ENCODE peak calls at places on chromosomes 2 and 18, in five cellular contexts. One of them, this sample, is unnamed.

GRCh38 chr2:648476-649424 is 28.5 kb downstream of the TMEM18 start:
- DNase-seq in AG10803: no peak
- DNase-seq in heart right ventricle: no peak
- DNase-seq in tibial nerve: no peak
- DNase-seq in nephron progenitor cell: peak
- DNase-seq in this sample: peak

GRCh38 chr2:99698896-99699295 is 209.1 kb upstream of the REV1 start:
- DNase-seq in AG10803: peak
- DNase-seq in tibial nerve: no peak
- DNase-seq in heart right ventricle: no peak
- DNase-seq in nephron progenitor cell: no peak
- DNase-seq in this sample: no peak

GRCh38 chr2:9552491-9553178 is 3.0 kb downstream of the ADAM17 start:
- DNase-seq in heart right ventricle: no peak
- DNase-seq in AG10803: peak
- DNase-seq in tibial nerve: no peak
- DNase-seq in nephron progenitor cell: no peak
- DNase-seq in this sample: no peak

GRCh38 chr18:5455644-5456043 is 88.2 kb downstream of the EPB41L3 start:
- DNase-seq in tibial nerve: no peak
- DNase-seq in heart right ventricle: no peak
- DNase-seq in nephron progenitor cell: no peak
- DNase-seq in AG10803: peak
- DNase-seq in this sample: no peak

GRCh38 chr2:151518802-151519201 is 109.1 kb downstream of the RIF1 start:
- DNase-seq in nephron progenitor cell: no peak
- DNase-seq in heart right ventricle: no peak
- DNase-seq in AG10803: no peak
- DNase-seq in tibial nerve: no peak
- DNase-seq in this sample: no peak

GRCh38 chr2:230754200-230754599 is 41.6 kb downstream of the CAB39 start:
- DNase-seq in nephron progenitor cell: no peak
- DNase-seq in AG10803: no peak
- DNase-seq in tibial nerve: no peak
- DNase-seq in heart right ventricle: no peak
- DNase-seq in this sample: no peak

GRCh38 chr2:112727276-112728028 is 6.6 kb downstream of the NT5DC4 start:
- DNase-seq in AG10803: no peak
- DNase-seq in heart right ventricle: no peak
- DNase-seq in tibial nerve: no peak
- DNase-seq in nephron progenitor cell: no peak
- DNase-seq in this sample: no peak

GRCh38 chr2:233436691-233437438 is 82.6 kb downstream of the DGKD start:
- DNase-seq in AG10803: no peak
- DNase-seq in heart right ventricle: peak
- DNase-seq in tibial nerve: no peak
- DNase-seq in nephron progenitor cell: no peak
- DNase-seq in this sample: no peak

GRCh38 chr2:9214866-9215265 is 8.3 kb downstream of the ASAP2 start:
- DNase-seq in heart right ventricle: no peak
- DNase-seq in tibial nerve: no peak
- DNase-seq in nephron progenitor cell: no peak
- DNase-seq in AG10803: no peak
- DNase-seq in this sample: no peak

GRCh38 chr2:38462121-38462634 is 85.1 kb upstream of the ATL2 start:
- DNase-seq in AG10803: peak
- DNase-seq in tibial nerve: no peak
- DNase-seq in nephron progenitor cell: no peak
- DNase-seq in heart right ventricle: no peak
- DNase-seq in this sample: no peak

GRCh38 chr2:154195644-154196221 is 324.0 kb downstream of the GALNT13 start:
- DNase-seq in AG10803: peak
- DNase-seq in nephron progenitor cell: no peak
- DNase-seq in tibial nerve: no peak
- DNase-seq in heart right ventricle: no peak
- DNase-seq in this sample: no peak

GRCh38 chr2:37654932-37655331 is 16.5 kb downstream of the CDC42EP3 start:
- DNase-seq in heart right ventricle: no peak
- DNase-seq in tibial nerve: no peak
- DNase-seq in nephron progenitor cell: no peak
- DNase-seq in AG10803: no peak
- DNase-seq in this sample: no peak

GRCh38 chr2:144010096-144010495 is 509.8 kb downstream of the ZEB2 start:
- DNase-seq in AG10803: no peak
- DNase-seq in tibial nerve: no peak
- DNase-seq in heart right ventricle: no peak
- DNase-seq in nephron progenitor cell: no peak
- DNase-seq in this sample: no peak

GRCh38 chr2:3738454-3738853 is 35.1 kb downstream of the DCDC2C start:
- DNase-seq in nephron progenitor cell: peak
- DNase-seq in tibial nerve: no peak
- DNase-seq in AG10803: no peak
- DNase-seq in heart right ventricle: no peak
- DNase-seq in this sample: no peak

GRCh38 chr2:242034996-242035814 is 165.7 kb downstream of the RTP5 start:
- DNase-seq in heart right ventricle: no peak
- DNase-seq in nephron progenitor cell: no peak
- DNase-seq in AG10803: no peak
- DNase-seq in tibial nerve: no peak
- DNase-seq in this sample: peak

GRCh38 chr2:239874636-239875356 is 150.3 kb downstream of the NDUFA10 start:
- DNase-seq in tibial nerve: peak
- DNase-seq in nephron progenitor cell: no peak
- DNase-seq in AG10803: no peak
- DNase-seq in heart right ventricle: no peak
- DNase-seq in this sample: no peak

GRCh38 chr2:60319031-60319547 is 234.4 kb downstream of the BCL11A start:
- DNase-seq in tibial nerve: no peak
- DNase-seq in AG10803: no peak
- DNase-seq in heart right ventricle: no peak
- DNase-seq in nephron progenitor cell: no peak
- DNase-seq in this sample: no peak

GRCh38 chr2:126899786-126900185 is 1.1 kb downstream of the TEX51 start:
- DNase-seq in nephron progenitor cell: no peak
- DNase-seq in AG10803: no peak
- DNase-seq in heart right ventricle: no peak
- DNase-seq in tibial nerve: no peak
- DNase-seq in this sample: no peak

GRCh38 chr18:70380915-70381896 is 92.4 kb downstream of the SOCS6 start:
- DNase-seq in tibial nerve: no peak
- DNase-seq in AG10803: no peak
- DNase-seq in nephron progenitor cell: peak
- DNase-seq in heart right ventricle: peak
- DNase-seq in this sample: no peak

GRCh38 chr2:192813341-192813740 is 618.6 kb upstream of the TMEFF2 start:
- DNase-seq in tibial nerve: no peak
- DNase-seq in heart right ventricle: no peak
- DNase-seq in AG10803: no peak
- DNase-seq in nephron progenitor cell: no peak
- DNase-seq in this sample: no peak

GRCh38 chr2:141341444-141341843 is 789.4 kb downstream of the LRP1B start:
- DNase-seq in heart right ventricle: no peak
- DNase-seq in nephron progenitor cell: no peak
- DNase-seq in AG10803: peak
- DNase-seq in tibial nerve: no peak
- DNase-seq in this sample: no peak

GRCh38 chr2:56185101-56185581 is 1.4 kb downstream of the CCDC85A start:
- DNase-seq in nephron progenitor cell: peak
- DNase-seq in AG10803: peak
- DNase-seq in heart right ventricle: peak
- DNase-seq in tibial nerve: peak
- DNase-seq in this sample: no peak

GRCh38 chr2:216663846-216664245 is 30.6 kb downstream of the IGFBP2 start:
- DNase-seq in nephron progenitor cell: no peak
- DNase-seq in tibial nerve: no peak
- DNase-seq in AG10803: no peak
- DNase-seq in heart right ventricle: no peak
- DNase-seq in this sample: no peak

GRCh38 chr2:216663106-216663505 is 29.9 kb downstream of the IGFBP2 start:
- DNase-seq in heart right ventricle: no peak
- DNase-seq in nephron progenitor cell: no peak
- DNase-seq in tibial nerve: no peak
- DNase-seq in AG10803: no peak
- DNase-seq in this sample: no peak

GRCh38 chr2:216660496-216660895 is 27.3 kb downstream of the IGFBP2 start:
- DNase-seq in AG10803: no peak
- DNase-seq in heart right ventricle: no peak
- DNase-seq in nephron progenitor cell: no peak
- DNase-seq in tibial nerve: no peak
- DNase-seq in this sample: no peak

GRCh38 chr2:216661051-216661450 is 27.8 kb downstream of the IGFBP2 start:
- DNase-seq in AG10803: no peak
- DNase-seq in heart right ventricle: no peak
- DNase-seq in tibial nerve: no peak
- DNase-seq in nephron progenitor cell: no peak
- DNase-seq in this sample: no peak

GRCh38 chr2:216661639-216662375 is 28.6 kb downstream of the IGFBP2 start:
- DNase-seq in tibial nerve: no peak
- DNase-seq in nephron progenitor cell: no peak
- DNase-seq in AG10803: peak
- DNase-seq in heart right ventricle: no peak
- DNase-seq in this sample: no peak
- TF ChIP-seq CTCF in tibial nerve: no peak
- TF ChIP-seq CTCF in nephron progenitor cell: no peak
- TF ChIP-seq CTCF in AG10803: peak
- TF ChIP-seq CTCF in heart right ventricle: no peak
- TF ChIP-seq CTCF in this sample: no peak

GRCh38 chr2:43192939-43193651 is 33.3 kb downstream of the ZFP36L2 start:
- DNase-seq in heart right ventricle: no peak
- DNase-seq in AG10803: no peak
- DNase-seq in tibial nerve: no peak
- DNase-seq in nephron progenitor cell: no peak
- DNase-seq in this sample: no peak

GRCh38 chr2:43190305-43191052 is 35.9 kb downstream of the ZFP36L2 start:
- DNase-seq in nephron progenitor cell: no peak
- DNase-seq in AG10803: no peak
- DNase-seq in tibial nerve: no peak
- DNase-seq in heart right ventricle: no peak
- DNase-seq in this sample: no peak

GRCh38 chr2:43193996-43194869 is 32.2 kb downstream of the ZFP36L2 start:
- DNase-seq in heart right ventricle: no peak
- DNase-seq in AG10803: no peak
- DNase-seq in nephron progenitor cell: no peak
- DNase-seq in tibial nerve: no peak
- DNase-seq in this sample: peak

GRCh38 chr2:43193652-43193995 is 32.8 kb downstream of the ZFP36L2 start:
- DNase-seq in nephron progenitor cell: no peak
- DNase-seq in tibial nerve: no peak
- DNase-seq in AG10803: no peak
- DNase-seq in heart right ventricle: no peak
- DNase-seq in this sample: no peak

DNA sequence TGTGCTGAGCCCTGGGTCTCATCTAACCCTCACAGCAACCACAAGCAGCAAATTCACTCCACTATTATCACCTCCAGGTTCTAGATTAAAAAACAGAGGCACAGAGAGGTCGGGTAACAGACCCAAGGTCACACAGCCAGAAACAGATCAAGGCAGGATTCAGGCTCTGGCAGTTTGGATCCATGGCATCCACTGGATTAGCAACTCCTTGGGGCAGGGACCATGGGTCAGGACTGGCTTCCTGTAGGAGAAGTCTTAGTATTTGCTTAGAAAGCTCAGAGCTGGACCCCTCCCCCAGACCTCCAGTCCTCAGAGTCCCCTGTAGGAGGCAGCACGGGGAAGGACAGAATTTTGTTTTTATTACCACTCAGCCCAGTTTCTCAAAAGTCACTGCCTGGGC is 34.4 kb downstream of the ZFP36L2 start:
- DNase-seq in nephron progenitor cell: no peak
- DNase-seq in heart right ventricle: no peak
- DNase-seq in AG10803: no peak
- DNase-seq in tibial nerve: no peak
- DNase-seq in this sample: no peak
- TF ChIP-seq CTCF in nephron progenitor cell: no peak
- TF ChIP-seq CTCF in heart right ventricle: no peak
- TF ChIP-seq CTCF in AG10803: peak
- TF ChIP-seq CTCF in tibial nerve: no peak
- TF ChIP-seq CTCF in this sample: peak

GRCh38 chr2:232075080-232075479 is 113.6 kb downstream of the DIS3L2 start:
- DNase-seq in nephron progenitor cell: no peak
- DNase-seq in heart right ventricle: no peak
- DNase-seq in AG10803: peak
- DNase-seq in tibial nerve: no peak
- DNase-seq in this sample: no peak
- TF ChIP-seq CTCF in nephron progenitor cell: no peak
- TF ChIP-seq CTCF in heart right ventricle: no peak
- TF ChIP-seq CTCF in AG10803: no peak
- TF ChIP-seq CTCF in tibial nerve: no peak
- TF ChIP-seq CTCF in this sample: no peak

GRCh38 chr2:97651114-97651513 is 5.3 kb downstream of the COX5B start:
- DNase-seq in heart right ventricle: no peak
- DNase-seq in tibial nerve: no peak
- DNase-seq in AG10803: no peak
- DNase-seq in nephron progenitor cell: no peak
- DNase-seq in this sample: no peak

GRCh38 chr2:97644023-97644717 is 1.7 kb upstream of the COX5B start:
- DNase-seq in nephron progenitor cell: no peak
- DNase-seq in heart right ventricle: no peak
- DNase-seq in AG10803: no peak
- DNase-seq in tibial nerve: no peak
- DNase-seq in this sample: no peak

GRCh38 chr2:97646977-97647376 is 1.1 kb downstream of the COX5B start:
- DNase-seq in tibial nerve: no peak
- DNase-seq in nephron progenitor cell: no peak
- DNase-seq in AG10803: no peak
- DNase-seq in heart right ventricle: no peak
- DNase-seq in this sample: no peak

GRCh38 chr2:97645112-97645699 is 656 bp upstream of the COX5B start:
- DNase-seq in nephron progenitor cell: peak
- DNase-seq in AG10803: no peak
- DNase-seq in heart right ventricle: no peak
- DNase-seq in tibial nerve: no peak
- DNase-seq in this sample: no peak

DNA sequence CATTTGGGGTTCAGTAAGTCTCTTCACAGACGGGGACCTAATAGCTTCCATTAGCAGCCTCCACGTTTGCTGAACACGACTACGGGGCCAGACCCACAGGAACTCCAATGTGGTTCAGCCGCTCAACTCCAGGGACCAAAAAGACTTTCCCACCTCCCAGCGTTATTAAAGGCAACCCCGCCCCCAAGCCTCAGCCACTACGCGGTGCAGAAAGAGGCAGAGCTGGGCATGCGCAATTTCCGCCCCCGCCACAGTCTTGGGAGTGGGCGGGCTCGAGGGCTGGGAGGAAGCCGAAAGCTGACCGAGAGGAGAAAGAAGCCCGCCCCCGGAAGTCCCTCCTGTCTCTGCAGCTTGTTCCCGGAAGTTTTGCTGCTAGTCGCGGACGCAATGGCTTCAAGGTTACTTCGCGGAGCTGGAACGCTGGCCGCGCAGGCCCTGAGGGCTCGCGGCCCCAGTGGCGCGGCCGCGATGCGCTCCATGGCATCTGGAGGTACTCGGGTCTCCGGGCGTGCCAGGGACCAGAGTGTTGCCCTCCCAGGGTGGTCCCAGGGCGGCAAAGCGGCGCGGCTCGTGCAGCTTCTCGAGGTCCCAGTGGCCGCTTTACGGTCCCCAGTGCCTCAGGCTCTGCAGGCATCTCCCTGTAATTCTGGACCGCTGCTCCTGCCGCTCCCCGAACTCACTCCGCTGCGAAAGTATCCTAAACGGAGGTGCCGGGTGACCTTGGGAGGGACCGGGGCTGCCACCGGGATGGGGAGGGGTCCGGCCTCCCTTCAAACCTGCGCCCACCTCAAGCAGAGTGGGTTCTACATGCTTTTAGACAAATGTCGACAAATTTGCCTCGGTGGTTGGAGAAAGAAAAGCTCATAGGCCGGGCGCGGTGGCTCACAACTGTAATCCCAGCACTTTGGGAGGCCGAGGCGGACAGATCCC is at the start of gene COX5B:
- DNase-seq in tibial nerve: peak
- DNase-seq in AG10803: peak
- DNase-seq in heart right ventricle: peak
- DNase-seq in nephron progenitor cell: peak
- DNase-seq in this sample: peak
- TF ChIP-seq CTCF in tibial nerve: no peak
- TF ChIP-seq CTCF in AG10803: no peak
- TF ChIP-seq CTCF in heart right ventricle: no peak
- TF ChIP-seq CTCF in nephron progenitor cell: no peak
- TF ChIP-seq CTCF in this sample: no peak